ENCODE peak calls at places on chromosomes 2 and 18, in six cellular contexts. K, Q, H, T, J and N are unnamed samples.
A peak's percentile ranks its signal among the peaks of the same experiment; 100 is the strongest.

GRCh38 chr18:41720226-41720625 is 234.8 kb upstream of the PIK3C3 start:
- DNase-seq in H (no peak), Q (no peak), K (no peak), T (no peak), J (no peak), N (no peak)

GRCh38 chr2:62250239-62250638 is 54.3 kb downstream of the B3GNT2 start:
- DNase-seq in H (no peak), K (no peak), T (no peak), J (no peak), Q (no peak), N (no peak)

GRCh38 chr18:7585272-7585670 is 18.2 kb downstream of the PTPRM start:
- DNase-seq in K (no peak), J (no peak), H (no peak), Q (no peak), T (no peak), N (no peak)

GRCh38 chr2:62045017-62045543 is 139.6 kb downstream of the COMMD1 start:
- DNase-seq in Q (no peak), H (no peak), T (no peak), J (no peak), K (no peak), N (no peak)

GRCh38 chr18:13826209-13826608 is 2.3 kb downstream of the MC5R start:
- DNase-seq in Q (no peak), T (no peak), H (no peak), J (no peak), K (no peak), N (no peak)

GRCh38 chr18:62755454-62755853 is 40.1 kb downstream of the PHLPP1 start:
- DNase-seq in H (no peak), J (no peak), Q (no peak), T (no peak), K (no peak), N (no peak)

GRCh38 chr2:98543842-98544241 is 64.5 kb downstream of the COA5 start:
- DNase-seq in J (no peak), H (no peak), T (no peak), Q (no peak), K (no peak), N (no peak)

GRCh38 chr18:23106575-23106974 is 28.7 kb upstream of the CABLES1 start:
- DNase-seq in J (no peak), H (no peak), K (peak; percentile 96), Q (no peak), T (peak; percentile 98), N (peak; percentile 87)

GRCh38 chr2:20215183-20216040 is 9.5 kb downstream of the SDC1 start:
- DNase-seq in K (no peak), J (no peak), T (no peak), Q (no peak), H (no peak), N (no peak)

GRCh38 chr18:37484893-37485834 is 80.4 kb downstream of the CELF4 start:
- DNase-seq in J (peak; percentile 77), H (peak; percentile 42), Q (peak; percentile 72), T (peak; percentile 26), K (peak; percentile 5), N (peak; percentile 4)

GRCh38 chr2:231449503-231450054 is 14.7 kb downstream of the NCL start:
- DNase-seq in K (no peak), Q (no peak), T (no peak), J (no peak), H (no peak), N (no peak)

GRCh38 chr2:155223781-155224406 is 525.4 kb downstream of the KCNJ3 start:
- DNase-seq in T (no peak), J (no peak), H (peak; percentile 8), Q (no peak), K (no peak), N (peak; percentile 23)

GRCh38 chr2:121427187-121427689 is 103.4 kb upstream of the RNU4ATAC start:
- DNase-seq in Q (no peak), H (no peak), K (no peak), T (no peak), J (no peak), N (no peak)

GRCh38 chr18:10530852-10531251 is 5.0 kb downstream of the NAPG start:
- DNase-seq in Q (no peak), H (no peak), J (no peak), K (no peak), T (peak; percentile 38), N (no peak)

GRCh38 chr18:61992285-61992684 is 99.5 kb upstream of the RNF152 start:
- DNase-seq in K (peak; percentile 82), T (peak; percentile 87), Q (no peak), J (no peak), H (no peak), N (peak; percentile 28)

GRCh38 chr18:2654828-2655152 is 736 bp upstream of the SMCHD1 start:
- DNase-seq in K (peak; percentile 7), H (no peak), Q (no peak), T (no peak), J (no peak), N (peak; percentile 18)

GRCh38 chr2:242022550-242023290 is 153.2 kb downstream of the RTP5 start:
- DNase-seq in H (no peak), J (no peak), T (no peak), Q (no peak), K (no peak), N (no peak)

GRCh38 chr18:23365602-23366001 is 87.5 kb upstream of the RIOK3 start:
- DNase-seq in T (peak; percentile 17), K (peak; percentile 67), H (no peak), Q (no peak), J (no peak), N (no peak)

GRCh38 chr2:199024224-199024623 is 433.5 kb downstream of the SATB2 start:
- DNase-seq in H (no peak), T (no peak), Q (no peak), J (no peak), K (no peak), N (no peak)

GRCh38 chr2:102355526-102356380 is at the start of gene IL18R1:
- DNase-seq in K (peak; percentile 69), H (peak; percentile 69), T (peak; percentile 82), Q (peak; percentile 81), J (peak; percentile 83), N (peak; percentile 73)

GRCh38 chr2:101002562-101003277 is 631 bp downstream of the RPL31 start:
- DNase-seq in J (no peak), Q (no peak), K (no peak), T (peak; percentile 42), H (no peak), N (peak; percentile 20)
- H3K23ac ChIP-seq in J (no peak overlapping the region), Q (no peak overlapping the region), K (peak overlapping the region; percentile 96), T (no peak overlapping the region), H (peak overlapping the region; percentile 21), N (no peak overlapping the region)

GRCh38 chr2:56539618-56540017 is 355.8 kb downstream of the CCDC85A start:
- DNase-seq in T (no peak), Q (no peak), J (no peak), H (no peak), K (no peak), N (no peak)

GRCh38 chr2:56531668-56532420 is 348.1 kb downstream of the CCDC85A start:
- DNase-seq in H (no peak), Q (no peak), K (peak; percentile 8), J (no peak), T (peak; percentile 58), N (no peak)

GRCh38 chr2:56537756-56538155 is 354.0 kb downstream of the CCDC85A start:
- DNase-seq in T (no peak), K (no peak), Q (no peak), H (no peak), J (no peak), N (no peak)

GRCh38 chr2:56534321-56534720 is 350.5 kb downstream of the CCDC85A start:
- DNase-seq in Q (no peak), K (peak; percentile 6), H (no peak), T (peak; percentile 45), J (no peak), N (no peak)
- H2AFZ ChIP-seq in Q (no peak overlapping the region), K (no peak overlapping the region), H (no peak overlapping the region), T (no peak overlapping the region), J (no peak overlapping the region), N (no peak overlapping the region)

GRCh38 chr2:110115291-110116032 is at the start of gene MALL:
- DNase-seq in T (no peak), K (no peak), J (no peak), H (no peak), Q (peak; percentile 51), N (peak; percentile 38)
- H3K23ac ChIP-seq in T (peak within 1 kb of the TSS; percentile 15), K (no peak within 1 kb of the TSS), J (no peak within 1 kb of the TSS), H (peak within 1 kb of the TSS; percentile 53), Q (no peak within 1 kb of the TSS), N (no peak within 1 kb of the TSS)

DNA sequence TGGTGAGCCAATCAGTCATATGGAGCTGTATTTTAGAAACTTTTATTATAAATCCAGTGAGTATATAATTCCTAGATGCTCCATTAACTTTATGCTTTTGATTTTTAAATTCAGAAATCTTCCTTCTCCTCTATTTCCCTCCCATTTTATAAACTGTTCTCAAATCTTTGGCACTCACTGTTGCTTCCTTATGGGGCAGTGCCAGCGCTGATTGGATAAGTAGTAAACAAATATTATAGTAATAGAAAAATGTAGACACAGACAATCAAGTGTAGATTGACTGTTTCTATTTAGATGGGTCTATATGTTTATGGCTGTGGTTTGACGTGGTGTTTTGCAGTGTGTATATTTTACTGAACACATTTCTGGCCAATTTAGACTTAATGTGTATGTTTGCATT is 36.6 kb downstream of the LYPD6B start:
- DNase-seq in K (no peak), T (no peak), Q (no peak), H (no peak), J (no peak), N (no peak)
- H2AFZ ChIP-seq in K (no peak overlapping the region), T (no peak overlapping the region), Q (no peak overlapping the region), H (no peak overlapping the region), J (no peak overlapping the region), N (no peak overlapping the region)

DNA sequence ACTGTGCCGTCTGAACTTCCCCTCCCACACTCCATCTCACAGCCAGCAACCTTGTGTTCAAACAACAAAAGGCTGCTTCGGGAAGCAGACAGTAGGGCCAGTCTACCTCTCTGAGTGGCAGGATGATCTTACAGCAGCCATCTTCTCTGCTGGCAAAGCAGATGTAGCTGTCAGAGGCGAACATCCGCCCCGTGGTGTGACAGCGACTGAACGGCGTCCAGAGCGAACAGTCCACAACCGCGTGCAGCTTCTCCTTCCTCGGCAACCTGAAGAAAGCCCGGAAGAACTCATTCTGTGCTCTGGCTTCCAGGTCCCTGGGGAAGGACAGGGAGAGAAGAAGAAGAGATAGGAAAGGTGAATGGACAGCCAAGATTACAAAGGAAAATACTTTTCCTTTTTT is 38.0 kb downstream of the RPL31 start:
- DNase-seq in T (no peak), H (no peak), K (no peak), J (no peak), Q (no peak), N (no peak)
- H3K23ac ChIP-seq in T (no peak overlapping the region), H (no peak overlapping the region), K (no peak overlapping the region), J (no peak overlapping the region), Q (no peak overlapping the region), N (no peak overlapping the region)

GRCh38 chr2:46296216-46296839 is 879 bp upstream of the EPAS1 start:
- DNase-seq in J (peak; percentile 78), Q (peak; percentile 61), T (no peak), K (no peak), H (no peak), N (peak; percentile 38)
- H2AFZ ChIP-seq in J (peak overlapping the region; percentile 54), Q (no peak overlapping the region), T (peak overlapping the region; percentile 92), K (peak overlapping the region; percentile 93), H (peak overlapping the region; percentile 93), N (peak overlapping the region; percentile 66)

DNA sequence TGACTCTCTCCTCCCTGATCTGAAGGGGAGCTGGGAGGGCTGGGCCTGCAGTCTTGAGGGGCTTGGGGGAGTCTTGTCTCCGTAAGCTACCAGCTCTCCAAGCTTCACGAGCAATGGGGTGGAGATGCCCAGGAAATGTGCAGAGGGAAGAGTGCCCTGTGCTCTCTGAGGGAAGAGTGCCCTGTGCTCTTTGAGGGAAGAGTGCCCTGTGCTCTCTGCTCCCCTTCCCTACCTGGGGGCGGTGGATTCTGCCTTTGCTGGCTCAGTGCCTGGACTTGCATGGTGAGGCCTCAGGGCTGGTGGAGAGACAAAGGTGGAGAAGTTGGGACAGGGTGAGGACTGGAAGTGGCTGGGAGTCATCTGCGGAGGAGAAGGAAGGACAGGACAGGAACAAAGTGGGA is 72.7 kb downstream of the TWIST2 start:
- DNase-seq in T (no peak), J (no peak), Q (no peak), K (no peak), H (no peak), N (no peak)
- H3K23ac ChIP-seq in T (no peak overlapping the region), J (no peak overlapping the region), Q (no peak overlapping the region), K (no peak overlapping the region), H (no peak overlapping the region), N (no peak overlapping the region)